ENCODE peak calls at places on chromosomes 11 and 22, in eight cellular contexts. X is HCT116, M is IMR-90, E is tibial nerve, Q is NB4, J is body of pancreas, V is lower leg skin, T is breast epithelium. H is an unnamed sample.

GRCh38 chr11:12248330-12248729 is 129.0 kb upstream of the PARVA start:
- DNase-seq in X (no peak), M (peak), E (peak), Q (no peak), J (peak), V (no peak), T (peak), H (peak)

GRCh38 chr11:8719260-8720190 is 36.9 kb downstream of the RPL27A start:
- DNase-seq in X (peak), M (peak), E (peak), Q (no peak), J (peak), V (peak), T (no peak), H (peak)

GRCh38 chr11:7448126-7448525 is 37.2 kb upstream of the OLFML1 start:
- DNase-seq in X (no peak), M (no peak), E (no peak), Q (no peak), J (no peak), V (no peak), T (no peak), H (no peak)

GRCh38 chr11:88475991-88476418 is 138.5 kb upstream of the CTSC start:
- DNase-seq in X (no peak), M (peak), E (no peak), Q (no peak), J (no peak), V (no peak), T (no peak), H (no peak)

GRCh38 chr11:111743700-111744099 is 22.5 kb downstream of the PPP2R1B start:
- DNase-seq in X (no peak), M (no peak), E (no peak), Q (no peak), J (no peak), V (no peak), T (no peak), H (no peak)

GRCh38 chr11:114813216-114813615 is 134.9 kb downstream of the NXPE2 start:
- DNase-seq in X (no peak), M (no peak), E (no peak), Q (no peak), J (no peak), V (no peak), T (no peak), H (no peak)

GRCh38 chr22:36258750-36259619 is 6.1 kb downstream of the APOL1 start:
- DNase-seq in X (no peak), M (peak), E (no peak), Q (peak), J (no peak), V (no peak), T (peak), H (no peak)

GRCh38 chr11:107689317-107690202 is 22.3 kb downstream of the SLN start:
- DNase-seq in X (peak), M (peak), E (peak), Q (peak), J (peak), V (peak), T (peak), H (peak)

GRCh38 chr22:40676644-40677043 is 2.6 kb upstream of the MCHR1 start:
- DNase-seq in X (no peak), M (no peak), E (no peak), Q (no peak), J (no peak), V (no peak), T (no peak), H (no peak)

GRCh38 chr11:26331911-26332571 is at the start of gene ANO3:
- DNase-seq in X (no peak), M (peak), E (peak), Q (no peak), J (peak), V (no peak), T (no peak), H (peak)

GRCh38 chr11:123300874-123301695 is 106.0 kb upstream of the CLMP start:
- DNase-seq in X (peak), M (peak), E (no peak), Q (peak), J (no peak), V (no peak), T (no peak), H (no peak)

GRCh38 chr11:117528061-117528780 is 200.6 kb downstream of the CEP164 start:
- DNase-seq in X (no peak), M (no peak), E (no peak), Q (peak), J (no peak), V (no peak), T (no peak), H (no peak)

DNA sequence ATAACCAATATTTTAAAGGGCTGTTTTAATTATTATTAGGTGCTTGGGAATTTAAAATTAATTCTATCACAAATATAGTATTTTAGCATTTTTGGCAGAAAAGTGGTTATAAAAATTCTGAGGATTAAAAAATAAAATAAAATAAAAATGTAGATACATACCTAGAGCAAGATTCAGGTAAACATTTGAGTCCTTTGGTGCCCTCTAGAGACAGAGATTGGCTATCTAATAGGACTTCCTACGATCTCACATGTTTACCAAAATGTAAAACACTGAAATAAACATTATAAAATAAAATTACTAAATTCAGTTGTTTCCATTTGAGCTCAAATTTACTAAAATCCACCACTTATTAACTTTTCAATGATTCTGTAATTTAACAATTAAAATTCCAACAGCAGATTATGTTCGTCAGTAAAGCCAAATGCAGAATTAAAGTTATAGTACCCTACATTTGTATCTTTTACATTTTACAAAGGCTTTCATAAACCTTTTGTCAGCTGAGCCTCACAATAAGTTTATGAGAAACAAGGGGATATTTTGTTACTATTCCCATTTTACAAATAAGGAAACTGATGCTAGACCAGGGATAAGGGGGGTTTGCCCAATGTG is 27.7 kb downstream of the SLC36A4 start:
- DNase-seq in X (peak), M (peak), E (no peak), Q (peak), J (no peak), V (no peak), T (no peak), H (no peak)
- TF ChIP-seq CTCF in X (peak), M (peak), E (no peak), Q (peak), J (peak), V (no peak), T (no peak), H (peak)

GRCh38 chr11:63673579-63673978 is 2.4 kb upstream of the ATL3 start:
- DNase-seq in X (no peak), M (peak), E (no peak), Q (no peak), J (no peak), V (no peak), T (no peak), H (no peak)
- TF ChIP-seq POLR2A in X (no peak), M (no peak), E (no peak), Q (no peak), J (no peak), V (no peak), T (no peak), H (no peak)

GRCh38 chr11:63681208-63682044 is at the start of gene RTN3:
- DNase-seq in X (peak), M (peak), E (peak), Q (peak), J (peak), V (peak), T (peak), H (peak)
- TF ChIP-seq CTCF in X (no peak), M (peak), E (peak), Q (peak), J (peak), V (no peak), T (no peak), H (no peak)

GRCh38 chr22:27798526-27799333 is 2.8 kb downstream of the MN1 start:
- DNase-seq in X (no peak), M (no peak), E (no peak), Q (no peak), J (no peak), V (no peak), T (no peak), H (no peak)

GRCh38 chr22:27801616-27802388 is at the start of gene MN1:
- DNase-seq in X (no peak), M (peak), E (peak), Q (no peak), J (peak), V (no peak), T (no peak), H (peak)

GRCh38 chr22:27801197-27801615 is 350 bp downstream of the MN1 start:
- DNase-seq in X (no peak), M (peak), E (no peak), Q (no peak), J (no peak), V (no peak), T (no peak), H (no peak)

GRCh38 chr22:27799334-27800249 is 2.0 kb downstream of the MN1 start:
- DNase-seq in X (no peak), M (no peak), E (no peak), Q (no peak), J (no peak), V (no peak), T (no peak), H (no peak)

DNA sequence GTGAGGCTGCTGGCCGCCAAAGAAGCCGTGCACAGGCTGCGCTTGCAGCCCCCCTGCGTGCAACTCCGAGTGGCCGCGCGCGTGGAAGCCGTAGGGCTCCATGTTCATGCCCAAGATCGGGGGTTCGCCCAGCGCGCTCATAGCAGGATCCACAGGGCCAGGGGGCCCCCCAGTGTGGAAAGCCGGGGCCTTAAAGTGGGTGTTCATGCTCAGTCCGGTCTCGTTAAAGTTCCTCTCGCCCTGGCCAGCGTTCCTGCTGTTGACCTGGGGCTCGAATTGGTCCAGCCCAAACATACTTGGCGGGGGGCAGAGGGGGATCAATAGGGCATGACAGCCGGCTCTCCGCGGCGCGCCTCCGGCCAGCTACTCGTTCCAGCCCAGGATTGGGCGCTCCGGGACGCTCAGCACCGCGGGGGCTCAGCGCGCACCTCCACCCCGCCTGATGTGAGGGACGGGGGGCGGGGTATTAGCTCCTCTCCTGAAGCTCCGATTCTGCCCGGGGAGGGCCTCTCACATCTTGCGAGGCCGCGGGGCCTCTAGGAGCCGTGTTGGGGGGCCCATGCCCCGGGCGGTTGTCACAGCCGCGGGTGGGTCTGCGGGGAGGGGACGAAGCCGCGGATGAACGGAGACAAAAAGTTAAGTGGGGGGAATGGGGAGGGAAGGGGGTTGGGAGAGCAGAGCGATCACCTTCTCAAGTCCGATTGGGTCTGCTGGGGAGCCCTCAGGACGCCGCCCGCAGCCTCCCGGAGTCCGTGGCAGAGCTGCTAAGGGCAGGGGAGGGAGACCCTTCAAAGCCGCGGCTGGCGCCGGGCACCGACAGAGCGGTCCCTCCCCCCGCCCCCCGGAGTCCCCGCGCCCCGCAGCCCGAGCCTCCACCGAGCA is 1.1 kb downstream of the MN1 start:
- DNase-seq in X (no peak), M (no peak), E (no peak), Q (no peak), J (no peak), V (no peak), T (no peak), H (no peak)
- TF ChIP-seq POLR2A in X (no peak), M (no peak), E (no peak), Q (no peak), J (no peak), V (no peak), T (no peak), H (no peak)